ENCODE peak calls at places on chromosome 18, in seven cellular contexts. C is Karpas-422, G is foreskin fibroblast, Q is IMR-90, T is SJSA1, H is right atrium auricular region, J is fibroblast of mammary gland. E is an unnamed sample.
A peak's percentile ranks its signal among the peaks of the same experiment; 100 is the strongest.

GRCh38 chr18:24616638-24617037 is 156.2 kb downstream of the HRH4 start:
- DNase-seq in C (no peak), G (no peak), Q (no peak), T (no peak), H (no peak), J (no peak), E (no peak)

GRCh38 chr18:79139206-79139605 is 70.0 kb downstream of the ATP9B start:
- DNase-seq in C (no peak), G (no peak), Q (peak; percentile 77), T (no peak), H (no peak), J (no peak), E (no peak)

GRCh38 chr18:53193870-53194269 is 853.9 kb downstream of the DCC start:
- DNase-seq in C (no peak), G (no peak), Q (no peak), T (no peak), H (no peak), J (no peak), E (no peak)

GRCh38 chr18:26804474-26804873 is 61.0 kb downstream of the AQP4 start:
- DNase-seq in C (no peak), G (no peak), Q (no peak), T (no peak), H (no peak), J (no peak), E (no peak)

GRCh38 chr18:48412339-48412929 is 3.3 kb upstream of the ZBTB7C start:
- DNase-seq in C (peak; percentile 76), G (peak; percentile 52), Q (no peak), T (peak; percentile 34), H (no peak), J (no peak), E (no peak)

GRCh38 chr18:63155169-63155852 is 164.3 kb downstream of the BCL2 start:
- DNase-seq in C (peak; percentile 97), G (no peak), Q (no peak), T (no peak), H (no peak), J (no peak), E (no peak)

GRCh38 chr18:8341481-8342230 is 267.6 kb upstream of the RAB12 start:
- DNase-seq in C (no peak), G (peak; percentile 64), Q (peak; percentile 75), T (peak; percentile 97), H (no peak), J (peak; percentile 12), E (peak; percentile 67)

GRCh38 chr18:31100598-31101147 is 1.5 kb downstream of the DSC2 start:
- DNase-seq in C (no peak), G (no peak), Q (no peak), T (no peak), H (no peak), J (no peak), E (no peak)

GRCh38 chr18:63586966-63587365 is at the start of gene SERPINB13:
- DNase-seq in C (no peak), G (no peak), Q (no peak), T (no peak), H (no peak), J (no peak), E (no peak)

GRCh38 chr18:22846088-22846683 is 86.9 kb upstream of the RBBP8 start:
- DNase-seq in C (peak; percentile 50), G (peak; percentile 34), Q (peak; percentile 25), T (no peak), H (no peak), J (peak; percentile 42), E (no peak)

GRCh38 chr18:9971313-9971920 is 57.6 kb downstream of the VAPA start:
- DNase-seq in C (peak; percentile 89), G (peak; percentile 89), Q (peak; percentile 81), T (peak; percentile 68), H (peak; percentile 90), J (peak; percentile 80), E (peak; percentile 35)

GRCh38 chr18:519019-519879 is 18.7 kb upstream of the COLEC12 start:
- DNase-seq in C (no peak), G (peak; percentile 49), Q (peak; percentile 80), T (peak; percentile 60), H (no peak), J (peak; percentile 72), E (no peak)

GRCh38 chr18:76262956-76263955 is 231.8 kb downstream of the ZNF516 start:
- DNase-seq in C (no peak), G (peak; percentile 38), Q (no peak), T (no peak), H (no peak), J (no peak), E (no peak)

GRCh38 chr18:29840101-29840500 is 1202.4 kb downstream of the DSC3 start:
- DNase-seq in C (no peak), G (peak; percentile 6), Q (peak; percentile 67), T (no peak), H (no peak), J (peak; percentile 81), E (peak; percentile 34)

GRCh38 chr18:62585274-62586147 is 62.7 kb downstream of the ZCCHC2 start:
- DNase-seq in C (no peak), G (no peak), Q (no peak), T (no peak), H (no peak), J (no peak), E (no peak)

GRCh38 chr18:8705280-8705940 is at the start of gene MTCL1:
- DNase-seq in C (peak; percentile 50), G (peak; percentile 80), Q (no peak), T (peak; percentile 49), H (no peak), J (peak; percentile 29), E (no peak)

GRCh38 chr18:2857491-2858063 is 10.8 kb downstream of the EMILIN2 start:
- DNase-seq in C (no peak), G (peak; percentile 98), Q (peak; percentile 43), T (no peak), H (peak; percentile 96), J (peak; percentile 99), E (no peak)

GRCh38 chr18:2529154-2529553 is 42.2 kb downstream of the METTL4 start:
- DNase-seq in C (no peak), G (no peak), Q (peak; percentile 7), T (no peak), H (no peak), J (no peak), E (peak; percentile 54)

GRCh38 chr18:79533146-79533545 is 137.4 kb downstream of the NFATC1 start:
- DNase-seq in C (no peak), G (no peak), Q (no peak), T (no peak), H (no peak), J (no peak), E (no peak)

GRCh38 chr18:154151-154550 is 4.2 kb upstream of the USP14 start:
- DNase-seq in C (no peak), G (peak; percentile 34), Q (peak; percentile 29), T (no peak), H (no peak), J (peak; percentile 79), E (no peak)

GRCh38 chr18:79413426-79413825 is 17.7 kb downstream of the NFATC1 start:
- DNase-seq in C (no peak), G (no peak), Q (no peak), T (no peak), H (no peak), J (no peak), E (no peak)

GRCh38 chr18:5894613-5895299 is 566 bp downstream of the TMEM200C start:
- DNase-seq in C (no peak), G (peak; percentile 12), Q (peak; percentile 18), T (peak; percentile 54), H (no peak), J (no peak), E (no peak)

GRCh38 chr18:25352629-25353005 is 651 bp upstream of the ZNF521 start:
- DNase-seq in C (no peak), G (no peak), Q (no peak), T (no peak), H (no peak), J (no peak), E (no peak)

GRCh38 chr18:58224425-58224750 is 180.4 kb downstream of the NEDD4L start:
- DNase-seq in C (no peak), G (no peak), Q (no peak), T (no peak), H (no peak), J (no peak), E (no peak)
- H3K4me3 ChIP-seq in C (no peak overlapping the region), G (peak overlapping the region; percentile 28), Q (no peak overlapping the region), T (peak overlapping the region; percentile 42), H (no peak overlapping the region), J (no peak overlapping the region), E (no peak overlapping the region)

GRCh38 chr18:46338761-46339160 is 234.6 kb downstream of the HAUS1 start:
- DNase-seq in C (no peak), G (no peak), Q (no peak), T (no peak), H (no peak), J (no peak), E (no peak)
- H3K4me3 ChIP-seq in C (no peak overlapping the region), G (no peak overlapping the region), Q (no peak overlapping the region), T (no peak overlapping the region), H (no peak overlapping the region), J (no peak overlapping the region), E (no peak overlapping the region)

DNA sequence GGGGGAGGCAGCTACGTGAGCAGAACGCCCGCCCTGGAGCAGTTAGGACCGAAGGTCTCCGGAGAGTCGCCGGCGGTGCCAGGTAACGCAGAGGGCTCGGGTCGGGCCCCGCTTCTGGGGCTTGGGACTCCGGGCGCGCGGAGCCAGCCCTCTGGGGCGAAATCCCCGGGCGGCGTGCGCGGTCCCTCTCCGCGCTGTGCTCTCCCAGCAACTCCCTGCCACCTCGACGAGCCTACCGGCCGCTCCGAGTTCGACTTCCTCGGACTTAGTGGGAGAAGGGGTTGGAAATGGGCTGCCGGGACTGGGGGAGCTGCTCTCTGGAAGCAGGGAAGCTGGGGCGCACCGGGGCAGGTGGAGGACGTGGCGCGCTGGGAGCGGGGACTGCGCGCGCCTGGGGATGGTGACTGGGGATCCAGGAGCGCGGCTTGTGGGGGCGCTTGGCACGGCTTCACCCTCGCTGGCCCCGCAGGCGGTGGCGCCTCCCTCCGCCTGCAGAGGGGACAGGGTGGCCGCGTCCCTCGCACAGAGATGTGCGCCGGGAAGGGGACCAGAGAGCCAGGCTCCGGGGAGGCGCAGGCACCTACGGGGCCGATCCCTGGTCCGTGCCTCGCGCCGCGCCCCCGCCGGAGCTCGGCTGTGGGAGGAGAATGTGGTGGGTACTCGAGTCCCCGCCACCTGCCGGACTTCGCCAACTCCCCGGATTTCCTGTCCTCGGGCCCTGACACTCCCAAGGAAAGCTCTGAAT is 688 bp downstream of the CDH20 start:
- DNase-seq in C (no peak), G (peak; percentile 52), Q (no peak), T (no peak), H (no peak), J (peak; percentile 10), E (no peak)
- H3K4me3 ChIP-seq in C (no peak overlapping the region), G (peak overlapping the region; percentile 22), Q (no peak overlapping the region), T (no peak overlapping the region), H (peak overlapping the region; percentile 46), J (peak overlapping the region; percentile 47), E (peak overlapping the region; percentile 52)

GRCh38 chr18:49562481-49563129 is 748 bp downstream of the LIPG start:
- DNase-seq in C (no peak), G (peak; percentile 31), Q (no peak), T (no peak), H (no peak), J (peak; percentile 16), E (no peak)

GRCh38 chr18:49558356-49558755 is 3.5 kb upstream of the LIPG start:
- DNase-seq in C (no peak), G (no peak), Q (no peak), T (no peak), H (no peak), J (no peak), E (no peak)

GRCh38 chr18:49561377-49562193 is at the start of gene LIPG:
- DNase-seq in C (no peak), G (peak; percentile 73), Q (peak; percentile 50), T (peak; percentile 40), H (no peak), J (peak; percentile 74), E (peak; percentile 89)

GRCh38 chr18:49561127-49561376 is 805 bp upstream of the LIPG start:
- DNase-seq in C (no peak), G (no peak), Q (no peak), T (no peak), H (no peak), J (peak; percentile 11), E (no peak)

GRCh38 chr18:49560277-49561126 is 1.4 kb upstream of the LIPG start:
- DNase-seq in C (no peak), G (peak; percentile 56), Q (no peak), T (no peak), H (no peak), J (peak; percentile 18), E (no peak)
- H3K4me3 ChIP-seq in C (no peak overlapping the region), G (peak overlapping the region; percentile 35), Q (peak overlapping the region; percentile 28), T (peak overlapping the region; percentile 15), H (peak overlapping the region; percentile 39), J (peak overlapping the region; percentile 55), E (peak overlapping the region; percentile 68)